ENCODE peak calls at places on chromosomes 3 and 15, in seven cellular contexts. M is IMR-90, Y is GM23338, L is fibroblast of lung, Q is OCI-LY7, T is hepatocyte, X is H9. S is an unnamed sample.

GRCh38 chr3:5013021-5013906 is 34.0 kb downstream of the BHLHE40 start:
- DNase-seq in M (peak; percentile 47), Y (no peak), L (peak; percentile 76), Q (no peak), T (peak; percentile 71), X (peak; percentile 60), S (peak; percentile 88)

GRCh38 chr15:96273317-96274086 is 57.0 kb upstream of the NR2F2 start:
- DNase-seq in M (peak; percentile 100), Y (no peak), L (peak; percentile 100), Q (no peak), T (peak; percentile 51), X (no peak), S (no peak)

GRCh38 chr15:50046868-50047267 is 72.2 kb downstream of the ATP8B4 start:
- DNase-seq in M (peak; percentile 47), Y (no peak), L (peak; percentile 78), Q (no peak), T (no peak), X (no peak), S (peak; percentile 18)

GRCh38 chr15:76328962-76329361 is 7.6 kb upstream of the ISL2 start:
- DNase-seq in M (peak; percentile 86), Y (no peak), L (peak; percentile 43), Q (no peak), T (no peak), X (no peak), S (no peak)

GRCh38 chr3:143081365-143081764 is 38.2 kb upstream of the CHST2 start:
- DNase-seq in M (no peak), Y (no peak), L (no peak), Q (no peak), T (no peak), X (no peak), S (no peak)

GRCh38 chr3:111277226-111277625 is 205.6 kb downstream of the NECTIN3 start:
- DNase-seq in M (peak; percentile 74), Y (peak; percentile 81), L (peak; percentile 72), Q (no peak), T (peak; percentile 45), X (no peak), S (peak; percentile 58)

GRCh38 chr15:52546031-52546751 is 17.5 kb upstream of the MYO5A start:
- DNase-seq in M (no peak), Y (peak; percentile 19), L (no peak), Q (peak; percentile 16), T (no peak), X (peak; percentile 38), S (peak; percentile 21)

GRCh38 chr15:25508369-25509002 is 69.7 kb upstream of the UBE3A start:
- DNase-seq in M (peak; percentile 64), Y (peak; percentile 68), L (peak; percentile 46), Q (peak; percentile 56), T (peak; percentile 51), X (no peak), S (peak; percentile 31)

GRCh38 chr3:11991751-11992150 is 12.4 kb upstream of the SYN2 start:
- DNase-seq in M (no peak), Y (no peak), L (no peak), Q (no peak), T (no peak), X (no peak), S (no peak)

GRCh38 chr15:74789171-74789627 is 7.3 kb downstream of the CSK start:
- DNase-seq in M (no peak), Y (no peak), L (no peak), Q (peak; percentile 72), T (peak; percentile 47), X (no peak), S (no peak)

GRCh38 chr15:39213385-39213840 is 367.5 kb upstream of the THBS1 start:
- DNase-seq in M (peak; percentile 99), Y (peak; percentile 97), L (peak; percentile 100), Q (no peak), T (peak; percentile 63), X (peak; percentile 94), S (peak; percentile 32)

GRCh38 chr3:20042331-20042730 is 2.1 kb downstream of the KAT2B start:
- DNase-seq in M (no peak), Y (no peak), L (no peak), Q (no peak), T (no peak), X (no peak), S (no peak)

GRCh38 chr3:43244694-43245093 is 41.6 kb upstream of the SNRK start:
- DNase-seq in M (no peak), Y (no peak), L (no peak), Q (no peak), T (no peak), X (no peak), S (no peak)

GRCh38 chr15:60000824-60001641 is 3.1 kb upstream of the FOXB1 start:
- DNase-seq in M (no peak), Y (peak; percentile 31), L (no peak), Q (no peak), T (no peak), X (no peak), S (peak; percentile 42)

GRCh38 chr15:71386448-71387236 is 271.4 kb downstream of the THSD4 start:
- DNase-seq in M (peak; percentile 38), Y (peak; percentile 94), L (no peak), Q (peak; percentile 31), T (peak; percentile 37), X (peak; percentile 39), S (no peak)

GRCh38 chr3:318903-319302 is 122.3 kb downstream of the CHL1 start:
- DNase-seq in M (no peak), Y (no peak), L (no peak), Q (no peak), T (no peak), X (no peak), S (no peak)

GRCh38 chr15:31391687-31392671 is 65.3 kb downstream of the KLF13 start:
- DNase-seq in M (peak; percentile 62), Y (peak; percentile 77), L (peak; percentile 75), Q (peak; percentile 71), T (peak; percentile 87), X (peak; percentile 66), S (peak; percentile 97)

GRCh38 chr3:24506966-24507775 is 12.5 kb upstream of the THRB start:
- DNase-seq in M (no peak), Y (no peak), L (no peak), Q (no peak), T (no peak), X (no peak), S (no peak)

GRCh38 chr3:179037361-179037760 is 34.2 kb downstream of the ZMAT3 start:
- DNase-seq in M (peak; percentile 70), Y (no peak), L (peak; percentile 97), Q (no peak), T (peak; percentile 39), X (peak; percentile 33), S (peak; percentile 95)

GRCh38 chr15:71201471-71201870 is 86.2 kb downstream of the THSD4 start:
- DNase-seq in M (no peak), Y (no peak), L (no peak), Q (no peak), T (peak; percentile 70), X (no peak), S (no peak)

GRCh38 chr3:183122257-183122932 is 23.1 kb upstream of the MCCC1 start:
- DNase-seq in M (peak; percentile 74), Y (peak; percentile 73), L (peak; percentile 52), Q (peak; percentile 70), T (peak; percentile 64), X (no peak), S (peak; percentile 87)

GRCh38 chr3:169362261-169362660 is 301.3 kb downstream of the MECOM start:
- DNase-seq in M (peak; percentile 40), Y (no peak), L (peak; percentile 72), Q (no peak), T (peak; percentile 10), X (no peak), S (no peak)

GRCh38 chr15:76196286-76196948 is 114.9 kb downstream of the ETFA start:
- DNase-seq in M (peak; percentile 89), Y (no peak), L (peak; percentile 88), Q (peak; percentile 67), T (peak; percentile 90), X (no peak), S (peak; percentile 98)

GRCh38 chr3:34387831-34388564 is 589.6 kb downstream of the PDCD6IP start:
- DNase-seq in M (no peak), Y (peak; percentile 56), L (no peak), Q (no peak), T (no peak), X (peak; percentile 36), S (no peak)
- TF ChIP-seq CTCF in M (no peak), Y (peak; percentile 43), L (no peak), Q (no peak), T (no peak), X (peak; percentile 61), S (no peak)

DNA sequence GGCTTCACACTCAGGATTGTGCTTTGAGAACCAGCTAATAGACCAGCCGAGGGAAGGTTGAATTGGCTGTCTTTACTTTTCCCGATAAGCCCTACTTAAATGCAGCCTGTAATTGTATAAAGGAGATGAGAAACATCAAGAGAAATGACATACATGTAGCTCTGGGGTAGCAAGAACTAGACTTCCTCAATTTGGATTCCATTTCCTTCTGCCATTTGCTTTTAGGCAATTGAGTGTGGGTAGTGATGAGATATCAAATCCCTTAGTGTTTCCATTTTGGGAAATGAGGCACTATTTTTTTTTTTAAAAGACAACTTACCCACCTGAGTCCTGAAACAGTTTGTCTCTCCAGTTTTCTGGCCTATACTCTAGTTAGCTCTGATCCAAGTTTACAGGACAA is 2.2 kb downstream of the INAFM2 start:
- DNase-seq in M (no peak), Y (no peak), L (no peak), Q (no peak), T (no peak), X (no peak), S (no peak)
- H4K20me1 ChIP-seq in M (peaks cover 12% of the 10 kb centered on the region), Y (peaks cover 10% of the 10 kb centered on the region), L (no peaks in the 10 kb centered on the region), Q (no peaks in the 10 kb centered on the region), T (no peaks in the 10 kb centered on the region), X (no peaks in the 10 kb centered on the region), S (peaks cover 8% of the 10 kb centered on the region)

DNA sequence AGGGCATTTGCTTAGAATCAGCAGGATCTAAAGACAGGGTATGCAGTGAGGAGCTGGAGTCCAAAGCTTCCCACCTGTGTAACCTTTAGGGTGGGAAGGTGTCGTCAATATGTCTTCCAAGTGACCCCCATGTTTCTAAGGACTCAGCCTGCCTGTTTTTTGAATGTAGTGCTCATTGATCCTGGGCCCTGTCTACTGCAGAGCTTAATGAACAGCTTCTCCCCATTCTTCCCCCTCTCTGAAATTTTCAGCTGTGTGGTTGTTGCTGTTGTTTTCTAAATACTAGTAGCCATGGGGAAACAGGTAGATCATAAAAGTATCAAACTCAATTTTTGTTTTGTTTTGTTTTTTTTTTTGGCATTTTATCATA is 39.7 kb downstream of the MBNL1 start:
- DNase-seq in M (no peak), Y (no peak), L (no peak), Q (no peak), T (no peak), X (no peak), S (no peak)
- H3K4me1 ChIP-seq in M (peaks cover 17% of the 10 kb centered on the region), Y (peaks cover 49% of the 10 kb centered on the region), L (peaks cover 13% of the 10 kb centered on the region), Q (no peaks in the 10 kb centered on the region), T (peaks cover 38% of the 10 kb centered on the region), X (peaks cover 13% of the 10 kb centered on the region), S (peaks cover 39% of the 10 kb centered on the region)

DNA sequence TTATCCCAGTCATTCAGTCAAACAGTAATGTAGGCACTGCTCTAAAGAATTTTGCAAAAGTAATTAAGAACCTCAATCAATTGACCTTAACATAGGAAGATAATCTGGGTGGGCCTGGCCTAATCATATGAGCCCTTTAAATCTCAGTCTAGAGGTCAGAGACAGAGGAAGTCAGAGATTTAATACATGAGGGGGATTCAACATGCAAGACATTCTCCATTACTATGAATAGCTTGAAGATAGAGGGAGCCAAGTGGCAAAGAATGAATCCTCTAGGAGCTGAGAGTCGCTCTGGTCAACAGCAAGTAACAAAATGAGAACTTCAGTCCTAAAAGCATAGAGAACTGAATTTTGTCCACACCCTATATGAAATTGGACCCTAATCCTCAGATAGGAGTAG is 39.0 kb upstream of the MBNL1 start:
- DNase-seq in M (no peak), Y (peak; percentile 11), L (no peak), Q (no peak), T (no peak), X (no peak), S (no peak)
- TF ChIP-seq CTCF in M (no peak), Y (peak; percentile 52), L (no peak), Q (no peak), T (no peak), X (no peak), S (peak; percentile 13)